ENCODE peak calls at places on chromosomes 16 and 17, in nine cellular contexts. V, P, R, F, O, G, N, S and J are unnamed samples. For H3K4me1, the result is how much of the 10 kb centered on the place peaks cover.

GRCh38 chr17:69588739-69589334 is 174.3 kb downstream of the MAP2K6 start:
- DNase-seq in S (no peak), V (no peak), P (no peak), G (no peak), N (no peak), R (peak), O (no peak), F (no peak), J (no peak)

GRCh38 chr17:39000021-39000601 is 32.9 kb upstream of the FBXO47 start:
- DNase-seq in N (no peak), P (no peak), V (no peak), G (no peak), O (no peak), S (no peak), F (no peak), R (no peak), J (no peak)

GRCh38 chr17:2250140-2251095 is 53.2 kb downstream of the SMG6 start:
- DNase-seq in O (no peak), G (no peak), V (no peak), P (peak), F (no peak), N (no peak), S (no peak), R (no peak), J (no peak)

GRCh38 chr16:74309789-74310781 is 13.5 kb downstream of the PSMD7 start:
- DNase-seq in R (peak), N (no peak), S (no peak), P (no peak), G (no peak), O (no peak), F (peak), V (no peak), J (peak)

GRCh38 chr16:56116577-56116964 is 74.7 kb upstream of the GNAO1 start:
- DNase-seq in V (no peak), S (no peak), R (no peak), P (no peak), O (no peak), G (no peak), N (no peak), F (no peak), J (no peak)

GRCh38 chr17:62996221-62996620 is 30.2 kb downstream of the TANC2 start:
- DNase-seq in G (no peak), V (no peak), F (no peak), N (no peak), O (no peak), R (no peak), S (no peak), P (no peak), J (no peak)

GRCh38 chr17:82619641-82620040 is 28.6 kb downstream of the WDR45B start:
- DNase-seq in S (no peak), G (no peak), R (no peak), V (no peak), O (no peak), N (no peak), P (no peak), F (no peak), J (no peak)

GRCh38 chr17:18039535-18040286 is 503 bp downstream of the GID4 start:
- DNase-seq in N (peak), O (peak), V (peak), S (peak), R (no peak), P (peak), F (peak), G (no peak), J (peak)

GRCh38 chr16:17283022-17283421 is 187.7 kb downstream of the XYLT1 start:
- DNase-seq in F (no peak), N (no peak), V (no peak), O (no peak), R (no peak), G (no peak), S (no peak), P (no peak), J (no peak)

GRCh38 chr16:11423315-11424117 is 78.3 kb downstream of the RMI2 start:
- DNase-seq in S (no peak), N (no peak), R (no peak), V (no peak), F (no peak), P (no peak), G (no peak), O (no peak), J (no peak)

GRCh38 chr17:45387739-45388138 is 44.9 kb downstream of the ARHGAP27 start:
- DNase-seq in P (no peak), N (no peak), V (no peak), S (no peak), R (no peak), F (no peak), O (no peak), G (no peak), J (no peak)

GRCh38 chr17:51119415-51120356 is 982 bp downstream of the SPAG9 start:
- DNase-seq in O (no peak), N (peak), R (peak), P (peak), V (peak), F (peak), S (peak), G (no peak), J (peak)

GRCh38 chr16:10926094-10926493 is 16.2 kb downstream of the DEXI start:
- DNase-seq in S (no peak), G (no peak), R (no peak), V (no peak), N (no peak), F (no peak), P (no peak), O (no peak), J (no peak)

GRCh38 chr17:31678431-31678830 is 180.6 kb downstream of the COPRS start:
- DNase-seq in F (no peak), V (peak), G (no peak), S (no peak), O (no peak), N (no peak), R (no peak), P (no peak), J (no peak)

GRCh38 chr16:75265911-75266701 is 14.7 kb upstream of the BCAR1 start:
- DNase-seq in R (peak), F (peak), S (peak), G (no peak), N (peak), P (peak), O (peak), V (peak), J (peak)

GRCh38 chr17:29566473-29567361 is at the start of gene ABHD15:
- DNase-seq in O (peak), F (peak), P (peak), R (peak), S (peak), N (peak), V (peak), G (no peak), J (peak)

GRCh38 chr17:30969989-30970680 is 704 bp upstream of the RNF135 start:
- DNase-seq in V (no peak), F (peak), O (no peak), N (no peak), P (peak), R (peak), G (no peak), S (peak), J (peak)

GRCh38 chr16:3182608-3183444 is 5.2 kb upstream of the OR1F1 start:
- DNase-seq in O (no peak), F (peak), S (peak), N (no peak), R (no peak), P (peak), V (no peak), G (no peak), J (peak)

GRCh38 chr16:66188786-66189725 is 177.4 kb upstream of the CDH5 start:
- DNase-seq in O (peak), R (no peak), G (no peak), F (no peak), V (no peak), S (no peak), N (peak), P (no peak), J (no peak)

GRCh38 chr17:33647976-33648375 is 354.9 kb upstream of the ASIC2 start:
- DNase-seq in R (no peak), N (peak), S (no peak), G (no peak), F (peak), O (no peak), V (no peak), P (no peak), J (no peak)

GRCh38 chr16:86099326-86099725 is 200.4 kb downstream of the IRF8 start:
- DNase-seq in G (no peak), F (no peak), N (no peak), R (no peak), V (no peak), S (no peak), O (no peak), P (peak), J (no peak)

GRCh38 chr16:24102120-24102740 is 153.9 kb upstream of the CACNG3 start:
- DNase-seq in S (no peak), N (no peak), V (no peak), R (no peak), P (no peak), O (no peak), G (no peak), F (no peak), J (no peak)

GRCh38 chr16:2457946-2458345 is 2.0 kb upstream of the TEDC2 start:
- DNase-seq in F (no peak), N (no peak), G (no peak), R (no peak), P (no peak), S (no peak), O (no peak), V (no peak), J (no peak)

GRCh38 chr16:8655184-8655717 is 19.2 kb upstream of the ABAT start:
- DNase-seq in P (peak), O (no peak), V (no peak), S (peak), F (no peak), G (no peak), R (no peak), N (no peak), J (no peak)

GRCh38 chr17:9529033-9529748 is 46.4 kb downstream of the STX8 start:
- DNase-seq in R (no peak), V (no peak), O (no peak), F (peak), S (no peak), N (no peak), G (no peak), P (no peak), J (no peak)

GRCh38 chr16:17029602-17030350 is 441.0 kb downstream of the XYLT1 start:
- DNase-seq in O (no peak), P (no peak), R (no peak), G (no peak), S (no peak), N (no peak), F (no peak), V (no peak), J (no peak)

GRCh38 chr16:2019919-2020831 is 590 bp downstream of the NPW start:
- DNase-seq in R (no peak), G (no peak), S (no peak), P (no peak), F (no peak), O (peak), N (no peak), V (no peak), J (no peak)

GRCh38 chr17:33582661-33583060 is 289.6 kb upstream of the ASIC2 start:
- DNase-seq in O (no peak), V (no peak), G (no peak), P (no peak), F (no peak), S (no peak), R (no peak), N (no peak), J (no peak)

GRCh38 chr16:87415441-87415840 is 23.3 kb downstream of the MAP1LC3B start:
- DNase-seq in P (no peak), R (no peak), S (no peak), F (no peak), N (no peak), G (no peak), O (peak), V (no peak), J (no peak)

GRCh38 chr16:89409161-89409711 is 81.1 kb downstream of the ANKRD11 start:
- DNase-seq in G (no peak), V (peak), R (no peak), S (no peak), P (peak), F (no peak), N (no peak), O (no peak), J (no peak)

GRCh38 chr17:52159810-52160578 is 1.5 kb upstream of the CA10 start:
- DNase-seq in R (no peak), G (no peak), F (no peak), S (no peak), V (peak), N (no peak), P (no peak), O (no peak), J (no peak)

GRCh38 chr17:79711715-79712305 is 18.9 kb upstream of the ENPP7 start:
- DNase-seq in O (no peak), N (no peak), R (peak), S (no peak), V (no peak), F (no peak), P (no peak), G (no peak), J (no peak)

GRCh38 chr16:12262454-12263180 is 286.1 kb downstream of the SNX29 start:
- DNase-seq in N (no peak), R (peak), V (no peak), S (peak), O (no peak), P (peak), G (no peak), F (no peak), J (peak)

GRCh38 chr16:24667244-24667764 is 62.1 kb upstream of the TNRC6A start:
- DNase-seq in G (no peak), N (no peak), S (no peak), V (no peak), F (no peak), O (no peak), P (no peak), R (no peak), J (no peak)

GRCh38 chr16:67936876-67937605 is 391 bp upstream of the PSMB10 start:
- DNase-seq in F (peak), V (no peak), P (peak), S (peak), R (peak), G (no peak), N (no peak), O (no peak), J (no peak)

GRCh38 chr17:34763727-34764665 is 184.6 kb downstream of the TMEM132E start:
- DNase-seq in V (no peak), O (no peak), N (no peak), R (no peak), G (no peak), S (no peak), F (no peak), P (no peak), J (no peak)

GRCh38 chr17:4110152-4110551 is 32.7 kb downstream of the ZZEF1 start:
- DNase-seq in P (no peak), R (no peak), O (no peak), F (peak), V (no peak), S (no peak), G (no peak), N (no peak), J (no peak)

GRCh38 chr17:76548378-76549214 is 8.8 kb downstream of the PRCD start:
- DNase-seq in V (no peak), P (no peak), N (no peak), F (no peak), S (no peak), R (no peak), O (no peak), G (no peak), J (no peak)

GRCh38 chr16:86037999-86038922 is 139.3 kb downstream of the IRF8 start:
- DNase-seq in O (no peak), N (no peak), F (no peak), G (no peak), R (no peak), S (no peak), P (peak), V (no peak), J (peak)

GRCh38 chr17:49637050-49637449 is 40.8 kb downstream of the SPOP start:
- DNase-seq in P (no peak), R (no peak), S (no peak), N (no peak), V (no peak), F (no peak), O (no peak), G (no peak), J (no peak)

GRCh38 chr17:73289549-73290254 is 22.1 kb downstream of the CDC42EP4 start:
- DNase-seq in G (no peak), S (no peak), N (no peak), F (no peak), R (no peak), V (no peak), P (no peak), O (no peak), J (no peak)
- H3K4me1 ChIP-seq in G (half or more), S (half or more), N (under half), F (half or more), R (half or more), V (half or more), P (under half), O (half or more), J (half or more)

GRCh38 chr17:40340327-40340726 is 24.2 kb downstream of the GJD3 start:
- DNase-seq in F (no peak), N (no peak), R (no peak), S (no peak), P (no peak), G (no peak), O (no peak), V (no peak), J (no peak)
- H3K4me3 ChIP-seq in F (no peak), N (no peak), R (no peak), S (no peak), P (no peak), G (no peak), O (no peak), V (no peak), J (no peak)

GRCh38 chr17:41796066-41796895 is 9.8 kb upstream of the JUP start:
- DNase-seq in V (no peak), S (no peak), O (no peak), N (no peak), F (no peak), R (no peak), P (no peak), G (no peak), J (no peak)

GRCh38 chr17:41794603-41794975 is 8.1 kb upstream of the JUP start:
- DNase-seq in S (no peak), V (no peak), F (no peak), G (no peak), R (no peak), N (no peak), O (no peak), P (no peak), J (no peak)

GRCh38 chr17:41797377-41797776 is 10.9 kb upstream of the JUP start:
- DNase-seq in R (no peak), F (no peak), V (no peak), N (no peak), P (no peak), S (no peak), G (no peak), O (no peak), J (no peak)

GRCh38 chr17:41793749-41794602 is 7.5 kb upstream of the JUP start:
- DNase-seq in P (peak), V (no peak), G (no peak), S (no peak), N (peak), R (no peak), F (no peak), O (peak), J (no peak)

DNA sequence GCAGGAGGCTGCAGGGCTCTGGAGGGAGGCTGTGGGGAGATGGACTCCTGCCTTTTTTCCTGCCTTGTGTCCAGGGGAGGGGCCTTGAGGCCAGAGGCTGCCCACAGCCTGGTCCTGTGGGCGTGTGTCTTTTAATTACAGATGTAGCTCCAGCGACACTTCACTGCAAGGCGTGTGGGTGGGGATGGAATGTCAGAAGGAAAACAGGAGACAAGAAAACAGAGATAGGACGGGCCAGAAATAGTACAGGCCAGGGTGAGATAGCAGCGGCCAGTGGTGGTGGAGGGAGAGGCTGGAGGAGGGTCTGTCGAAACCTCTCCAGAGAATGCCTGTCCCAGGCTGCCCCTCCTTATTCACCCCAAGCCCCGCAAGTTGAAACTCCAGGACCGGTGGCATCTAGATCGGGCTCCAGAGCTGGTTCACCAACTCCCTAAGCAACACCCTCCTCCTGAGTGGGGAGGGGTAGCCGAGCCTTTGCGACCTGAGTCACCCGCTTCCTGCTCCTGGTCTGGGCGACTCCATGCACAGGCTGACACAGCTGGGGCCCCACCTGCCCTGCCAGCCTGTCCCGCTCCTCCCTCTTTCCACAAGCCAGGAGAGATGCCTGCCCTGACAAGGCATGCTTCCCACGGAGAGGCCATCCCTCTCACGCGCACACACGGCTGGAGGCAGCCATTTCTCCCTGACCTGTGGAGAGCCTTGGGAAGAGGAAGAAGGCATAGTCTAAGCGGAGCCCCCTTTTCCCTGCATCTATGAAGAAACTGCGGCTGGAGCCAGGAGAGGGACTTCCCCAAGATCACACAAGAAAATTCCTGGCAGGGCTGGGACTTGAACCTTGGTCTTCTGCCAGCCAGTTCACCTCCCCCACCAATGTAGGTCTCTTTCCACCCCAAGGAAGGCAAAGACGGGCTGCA is 6.6 kb upstream of the JUP start:
- DNase-seq in N (peak), P (peak), V (no peak), S (peak), G (no peak), O (peak), F (peak), R (peak), J (peak)
- TF ChIP-seq POLR2A in N (no peak), P (peak), V (no peak), S (no peak), G (peak), O (no peak), F (peak), R (peak), J (peak)

GRCh38 chr17:8125947-8126305 is 2.0 kb upstream of the HES7 start:
- DNase-seq in G (no peak), R (peak), S (no peak), P (no peak), F (no peak), N (peak), V (no peak), O (no peak), J (peak)
- H3K4me1 ChIP-seq in G (under half), R (under half), S (half or more), P (under half), F (under half), N (under half), V (under half), O (under half), J (under half)

DNA sequence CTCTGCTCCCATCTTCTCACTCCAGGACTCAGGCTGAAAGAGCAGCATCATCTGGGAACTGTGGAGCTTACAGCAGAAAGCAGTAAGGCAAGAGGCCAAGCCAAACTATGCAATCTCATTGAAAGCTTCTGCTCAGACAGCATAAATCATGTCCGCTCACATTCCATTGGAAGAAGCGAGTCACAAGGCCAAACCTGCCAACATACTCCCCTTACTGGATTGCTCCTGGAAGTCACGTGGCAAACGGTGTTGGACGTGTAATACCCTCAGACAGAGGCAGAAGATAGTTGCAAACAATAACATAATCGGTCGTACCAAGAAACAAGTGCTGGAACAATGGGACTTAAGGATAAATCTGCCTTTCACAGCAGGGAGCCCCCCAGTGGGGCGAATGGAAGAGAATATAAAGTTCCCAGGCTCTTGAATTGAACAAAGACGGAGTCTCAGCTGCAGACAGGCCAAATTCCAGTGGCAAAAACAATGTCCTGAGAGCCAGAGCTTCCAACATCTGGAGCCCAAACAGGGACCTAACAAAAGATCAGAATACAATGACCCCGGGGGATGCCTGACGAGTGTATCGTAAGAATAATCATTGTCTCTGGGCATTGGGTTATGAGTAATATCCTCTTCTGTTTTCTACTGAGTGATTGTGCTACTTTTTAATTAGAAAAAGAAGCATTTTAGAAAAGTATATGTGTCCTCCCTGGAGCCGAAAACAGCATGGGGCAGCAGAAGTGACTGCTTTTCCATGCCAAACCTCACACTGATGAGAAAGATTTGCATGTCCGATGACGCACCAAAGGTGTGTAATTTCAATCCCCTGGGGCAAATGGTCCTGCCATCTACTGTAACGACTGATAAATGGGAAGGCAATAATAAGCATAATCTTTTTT is 68.4 kb downstream of the CMC2 start:
- DNase-seq in R (peak), V (no peak), N (peak), S (no peak), O (peak), G (no peak), F (no peak), P (peak), J (no peak)
- H3K4me3 ChIP-seq in R (no peak), V (no peak), N (no peak), S (no peak), O (no peak), G (peak), F (no peak), P (no peak), J (no peak)